ENCODE peak calls at places on chromosomes 7 and 10, in five cellular contexts. One of them, this sample, is unnamed.

GRCh38 chr7:46291064-46291463 is 370.0 kb upstream of the IGFBP3 start:
- DNase-seq in K562: no peak
- DNase-seq in H1: no peak
- DNase-seq in GM12878: peak
- DNase-seq in HepG2: no peak
- DNase-seq in this sample: no peak

GRCh38 chr7:98892609-98893008 is 14.3 kb downstream of the TRRAP start:
- DNase-seq in HepG2: no peak
- DNase-seq in GM12878: no peak
- DNase-seq in H1: no peak
- DNase-seq in K562: no peak
- DNase-seq in this sample: no peak

GRCh38 chr10:72079356-72079755 is 9.0 kb downstream of the SPOCK2 start:
- DNase-seq in K562: no peak
- DNase-seq in H1: no peak
- DNase-seq in HepG2: no peak
- DNase-seq in GM12878: no peak
- DNase-seq in this sample: no peak

GRCh38 chr10:70652761-70653657 is 19.3 kb upstream of the ADAMTS14 start:
- DNase-seq in H1: no peak
- DNase-seq in HepG2: no peak
- DNase-seq in GM12878: no peak
- DNase-seq in K562: peak
- DNase-seq in this sample: no peak

GRCh38 chr7:159318682-159319351 is 174.2 kb upstream of the VIPR2 start:
- DNase-seq in K562: no peak
- DNase-seq in HepG2: no peak
- DNase-seq in H1: no peak
- DNase-seq in GM12878: no peak
- DNase-seq in this sample: no peak

GRCh38 chr10:88989824-88990527 is 622 bp upstream of the FAS start:
- DNase-seq in HepG2: no peak
- DNase-seq in H1: no peak
- DNase-seq in GM12878: no peak
- DNase-seq in K562: no peak
- DNase-seq in this sample: no peak

GRCh38 chr10:51934373-51934772 is 235.0 kb upstream of the CSTF2T start:
- DNase-seq in GM12878: no peak
- DNase-seq in K562: no peak
- DNase-seq in H1: no peak
- DNase-seq in HepG2: no peak
- DNase-seq in this sample: no peak

GRCh38 chr7:2668401-2668800 is 19.6 kb upstream of the AMZ1 start:
- DNase-seq in HepG2: no peak
- DNase-seq in GM12878: no peak
- DNase-seq in H1: no peak
- DNase-seq in K562: no peak
- DNase-seq in this sample: no peak

GRCh38 chr7:96216373-96216772 is 105.5 kb downstream of the SLC25A13 start:
- DNase-seq in H1: no peak
- DNase-seq in K562: no peak
- DNase-seq in GM12878: no peak
- DNase-seq in HepG2: no peak
- DNase-seq in this sample: no peak

GRCh38 chr7:154994996-154995395 is 7.9 kb downstream of the PAXIP1 start:
- DNase-seq in H1: no peak
- DNase-seq in HepG2: no peak
- DNase-seq in GM12878: no peak
- DNase-seq in K562: no peak
- DNase-seq in this sample: no peak

GRCh38 chr10:104589871-104590270 is 51.2 kb upstream of the SORCS3 start:
- DNase-seq in K562: no peak
- DNase-seq in H1: no peak
- DNase-seq in GM12878: no peak
- DNase-seq in HepG2: no peak
- DNase-seq in this sample: no peak

GRCh38 chr10:130808243-130808642 is 503.3 kb downstream of the TCERG1L start:
- DNase-seq in GM12878: no peak
- DNase-seq in H1: peak
- DNase-seq in K562: no peak
- DNase-seq in HepG2: no peak
- DNase-seq in this sample: no peak

GRCh38 chr7:155785536-155785935 is 26.7 kb downstream of the SHH start:
- DNase-seq in K562: no peak
- DNase-seq in GM12878: no peak
- DNase-seq in HepG2: no peak
- DNase-seq in H1: no peak
- DNase-seq in this sample: no peak

GRCh38 chr7:2876031-2876862 is 32.1 kb upstream of the GNA12 start:
- DNase-seq in K562: no peak
- DNase-seq in H1: no peak
- DNase-seq in GM12878: no peak
- DNase-seq in HepG2: no peak
- DNase-seq in this sample: no peak

GRCh38 chr7:159239028-159239427 is 94.4 kb upstream of the VIPR2 start:
- DNase-seq in K562: no peak
- DNase-seq in GM12878: no peak
- DNase-seq in H1: no peak
- DNase-seq in HepG2: no peak
- DNase-seq in this sample: no peak

DNA sequence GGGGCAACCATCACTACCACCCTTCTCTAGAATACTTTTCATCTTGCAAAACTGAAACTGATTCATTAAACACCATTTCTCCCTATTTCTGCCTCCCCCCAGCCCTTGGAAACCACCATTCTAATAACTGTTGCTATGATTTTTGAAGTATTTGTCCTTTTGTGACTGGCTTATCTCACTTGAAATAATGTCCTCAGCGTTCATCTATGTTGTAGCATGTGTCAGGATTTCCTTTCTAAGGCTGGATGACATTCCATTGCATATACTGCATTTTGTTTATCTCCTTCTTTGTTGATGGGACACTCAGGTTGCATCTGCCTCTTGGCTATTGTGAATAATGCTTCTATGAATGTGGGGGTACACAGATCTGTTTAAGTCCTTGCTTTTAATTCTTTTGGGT is 327.6 kb upstream of the ZNF32 start:
- DNase-seq in H1: no peak
- DNase-seq in K562: no peak
- DNase-seq in GM12878: no peak
- DNase-seq in HepG2: no peak
- DNase-seq in this sample: no peak
- TF ChIP-seq CTCF in H1: no peak
- TF ChIP-seq CTCF in K562: no peak
- TF ChIP-seq CTCF in GM12878: no peak
- TF ChIP-seq CTCF in HepG2: no peak
- TF ChIP-seq CTCF in this sample: no peak

GRCh38 chr10:31061941-31062340 is 30.3 kb upstream of the ZNF438 start:
- DNase-seq in HepG2: no peak
- DNase-seq in H1: no peak
- DNase-seq in K562: no peak
- DNase-seq in GM12878: no peak
- DNase-seq in this sample: no peak
- TF ChIP-seq MAX in HepG2: no peak
- TF ChIP-seq MAX in H1: no peak
- TF ChIP-seq MAX in K562: no peak
- TF ChIP-seq MAX in GM12878: no peak
- TF ChIP-seq MAX in this sample: no peak

GRCh38 chr10:110916554-110917346 is 2.2 kb downstream of the BBIP1 start:
- DNase-seq in HepG2: no peak
- DNase-seq in H1: no peak
- DNase-seq in K562: no peak
- DNase-seq in GM12878: no peak
- DNase-seq in this sample: no peak
- TF ChIP-seq ATF2 in HepG2: no peak
- TF ChIP-seq ATF2 in H1: no peak
- TF ChIP-seq ATF2 in K562: no peak
- TF ChIP-seq ATF2 in GM12878: no peak
- TF ChIP-seq ATF2 in this sample: no peak

DNA sequence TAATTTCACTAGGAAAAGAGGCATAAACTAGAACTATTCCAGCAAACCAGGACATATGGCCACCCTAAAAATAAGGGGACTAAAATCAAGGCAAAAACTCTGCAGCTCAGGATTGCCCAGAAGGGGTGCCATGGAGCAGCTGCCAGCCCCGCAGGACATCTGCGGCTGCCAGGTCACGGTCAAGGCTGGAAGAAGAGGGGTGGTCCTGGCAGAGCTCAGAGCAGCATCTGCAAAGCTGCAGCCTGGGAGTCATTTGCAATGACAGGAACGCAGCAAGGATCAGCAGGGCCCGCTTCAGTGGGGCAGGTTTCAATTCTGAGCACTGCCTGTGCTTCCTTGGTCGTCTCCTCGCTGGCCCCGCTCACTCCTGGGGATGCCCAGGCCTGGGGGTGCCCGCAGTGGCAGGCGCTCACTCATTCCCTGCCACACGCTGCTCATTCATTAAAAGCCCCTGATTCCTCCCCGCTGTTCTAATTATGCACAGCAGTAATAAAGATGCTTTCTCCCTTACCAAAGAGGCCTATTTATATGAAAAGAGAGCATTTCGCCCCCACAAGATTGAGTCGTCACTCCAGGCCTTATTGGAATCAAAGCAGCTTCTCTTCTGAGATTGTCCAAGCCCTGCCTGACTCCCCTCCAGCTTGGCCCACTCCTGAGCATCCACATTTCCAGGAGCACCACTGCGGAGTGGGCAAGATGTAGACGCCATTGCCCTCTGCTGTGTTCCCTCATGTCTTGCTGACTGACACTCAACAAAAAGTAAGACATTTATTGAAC is 4.6 kb downstream of the HSPA12A start:
- DNase-seq in HepG2: no peak
- DNase-seq in H1: peak
- DNase-seq in K562: no peak
- DNase-seq in GM12878: no peak
- DNase-seq in this sample: peak
- TF ChIP-seq CTCF in HepG2: no peak
- TF ChIP-seq CTCF in H1: peak
- TF ChIP-seq CTCF in K562: no peak
- TF ChIP-seq CTCF in GM12878: no peak
- TF ChIP-seq CTCF in this sample: no peak

GRCh38 chr7:34991938-34992840 is 45.1 kb downstream of the DPY19L1 start:
- DNase-seq in K562: no peak
- DNase-seq in HepG2: no peak
- DNase-seq in H1: no peak
- DNase-seq in GM12878: peak
- DNase-seq in this sample: no peak
- TF ChIP-seq MAX in K562: peak
- TF ChIP-seq MAX in HepG2: no peak
- TF ChIP-seq MAX in H1: no peak
- TF ChIP-seq MAX in GM12878: no peak
- TF ChIP-seq MAX in this sample: no peak

GRCh38 chr7:134515569-134516468 is 11.5 kb upstream of the AKR1B10 start:
- DNase-seq in HepG2: no peak
- DNase-seq in H1: peak
- DNase-seq in K562: no peak
- DNase-seq in GM12878: no peak
- DNase-seq in this sample: no peak
- TF ChIP-seq ATF2 in HepG2: no peak
- TF ChIP-seq ATF2 in H1: no peak
- TF ChIP-seq ATF2 in K562: no peak
- TF ChIP-seq ATF2 in GM12878: no peak
- TF ChIP-seq ATF2 in this sample: no peak

GRCh38 chr10:124530816-124531215 is 69.2 kb downstream of the LHPP start:
- DNase-seq in HepG2: no peak
- DNase-seq in GM12878: no peak
- DNase-seq in H1: no peak
- DNase-seq in K562: no peak
- DNase-seq in this sample: no peak

GRCh38 chr10:124532788-124533187 is 71.2 kb downstream of the LHPP start:
- DNase-seq in HepG2: no peak
- DNase-seq in GM12878: no peak
- DNase-seq in H1: no peak
- DNase-seq in K562: no peak
- DNase-seq in this sample: no peak

GRCh38 chr10:124530215-124530665 is 68.6 kb downstream of the LHPP start:
- DNase-seq in HepG2: peak
- DNase-seq in GM12878: no peak
- DNase-seq in H1: peak
- DNase-seq in K562: peak
- DNase-seq in this sample: peak

GRCh38 chr10:124533266-124533665 is 71.6 kb downstream of the LHPP start:
- DNase-seq in HepG2: no peak
- DNase-seq in H1: no peak
- DNase-seq in K562: no peak
- DNase-seq in GM12878: no peak
- DNase-seq in this sample: no peak

DNA sequence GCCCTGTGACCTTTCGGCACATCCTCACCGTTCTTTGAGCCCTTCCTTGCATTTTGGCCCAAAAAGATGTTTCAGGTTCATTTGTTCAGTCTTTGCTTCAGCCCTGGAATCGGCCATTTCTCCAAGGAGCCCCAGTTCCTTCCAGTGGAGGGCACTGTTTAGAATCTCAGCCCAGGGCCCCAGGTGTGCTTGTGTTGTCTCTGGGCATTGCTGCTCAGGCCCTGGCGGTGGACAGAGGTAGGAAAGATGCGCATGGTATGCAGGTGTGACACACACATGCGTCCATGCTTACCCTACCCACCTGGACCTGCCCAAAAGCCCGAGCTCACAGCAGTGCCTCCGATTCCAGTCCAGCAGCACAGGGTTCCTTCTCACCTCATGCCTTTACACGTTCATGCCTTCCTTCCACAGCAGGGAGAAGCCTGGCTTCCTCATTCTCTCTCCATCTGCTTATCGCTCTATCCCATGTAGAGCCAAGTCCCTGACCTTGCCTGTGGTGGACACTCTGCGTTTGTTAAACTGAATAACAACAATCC is 70.6 kb downstream of the LHPP start:
- DNase-seq in H1: peak
- DNase-seq in K562: peak
- DNase-seq in HepG2: peak
- DNase-seq in GM12878: no peak
- DNase-seq in this sample: peak
- TF ChIP-seq CTCF in H1: peak
- TF ChIP-seq CTCF in K562: peak
- TF ChIP-seq CTCF in HepG2: peak
- TF ChIP-seq CTCF in GM12878: peak
- TF ChIP-seq CTCF in this sample: peak